ENCODE peak calls at places on chromosomes 2 and 18, in four cellular contexts. D is transverse colon, H is ovary, B is GM12878. V is an unnamed sample.

GRCh38 chr2:28413152-28413895 is 20.7 kb downstream of the FOSL2 start:
- DNase-seq in B (no peak), H (peak; percentile 46), D (peak; percentile 63), V (no peak)

GRCh38 chr2:134144651-134145050 is 109.2 kb upstream of the MGAT5 start:
- DNase-seq in H (no peak), D (no peak), B (no peak), V (no peak)

GRCh38 chr2:240599141-240599583 is 12.6 kb downstream of the CAPN10 start:
- DNase-seq in H (peak; percentile 27), D (no peak), B (no peak), V (no peak)

GRCh38 chr2:54438271-54438670 is 17.9 kb upstream of the SPTBN1 start:
- DNase-seq in H (peak; percentile 83), D (no peak), B (no peak), V (no peak)

GRCh38 chr2:20415511-20415918 is 31.4 kb upstream of the RHOB start:
- DNase-seq in H (no peak), B (no peak), D (peak; percentile 26), V (no peak)

GRCh38 chr18:34085140-34085739 is 139.5 kb downstream of the NOL4 start:
- DNase-seq in B (no peak), H (no peak), D (no peak), V (no peak)

GRCh38 chr18:59990121-59990818 is 90.5 kb downstream of the PMAIP1 start:
- DNase-seq in D (no peak), H (no peak), B (no peak), V (no peak)

GRCh38 chr2:65746919-65747678 is 314.7 kb upstream of the SPRED2 start:
- DNase-seq in D (no peak), B (no peak), H (peak; percentile 80), V (no peak)

GRCh38 chr2:241272722-241273551 is 42.5 kb downstream of the HDLBP start:
- DNase-seq in H (peak; percentile 85), B (no peak), D (peak; percentile 76), V (peak; percentile 68)

GRCh38 chr2:190214434-190215194 is 105.0 kb downstream of the HIBCH start:
- DNase-seq in H (no peak), D (no peak), B (no peak), V (no peak)

GRCh38 chr2:54597153-54597827 is 126.2 kb upstream of the EML6 start:
- DNase-seq in D (peak; percentile 68), H (peak; percentile 86), B (no peak), V (no peak)

GRCh38 chr2:127627740-127628571 is 18.0 kb upstream of the GPR17 start:
- DNase-seq in H (no peak), B (no peak), D (no peak), V (no peak)

GRCh38 chr2:170714156-170715061 is 728 bp upstream of the SP5 start:
- DNase-seq in B (no peak), H (peak; percentile 45), D (peak; percentile 49), V (peak; percentile 91)

GRCh38 chr2:202171246-202171833 is 67.1 kb downstream of the SUMO1 start:
- DNase-seq in B (no peak), H (peak; percentile 51), D (no peak), V (no peak)

GRCh38 chr2:73972846-73973245 is 11.9 kb upstream of the TET3 start:
- DNase-seq in B (no peak), D (no peak), H (no peak), V (no peak)

GRCh38 chr2:163591461-163591860 is 144.3 kb downstream of the FIGN start:
- DNase-seq in H (no peak), D (no peak), B (no peak), V (no peak)

DNA sequence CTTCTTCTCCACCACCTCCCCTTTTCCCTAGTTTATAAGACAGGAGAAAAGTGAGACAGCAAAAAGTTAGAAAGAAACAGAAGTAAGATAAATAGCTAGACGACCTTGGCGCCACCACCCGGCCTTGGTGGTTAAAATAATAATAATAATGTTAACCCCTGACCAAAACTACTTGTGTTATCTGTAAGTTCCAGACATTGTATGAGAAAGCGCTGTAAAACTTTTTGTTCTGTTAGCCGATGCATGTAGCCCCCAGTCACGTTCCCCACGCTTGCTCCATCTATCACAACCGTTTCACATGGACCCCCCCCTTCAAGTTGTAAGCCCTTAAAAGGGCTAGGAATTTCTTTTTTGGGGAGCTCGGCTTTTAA is 1.5 kb upstream of the BUB1 start:
- DNase-seq in H (peak; percentile 58), D (no peak), B (no peak), V (no peak)
- TF ChIP-seq EP300 in H (no peak), D (no peak), B (no peak), V (no peak)

GRCh38 chr2:3299703-3300102 is 77.9 kb downstream of the EIPR1 start:
- DNase-seq in B (no peak), D (no peak), H (no peak), V (no peak)
- TF ChIP-seq EP300 in B (no peak), D (no peak), H (no peak), V (no peak)

GRCh38 chr2:124570872-124571271 is 545.8 kb downstream of the CNTNAP5 start:
- DNase-seq in H (no peak), D (no peak), B (no peak), V (no peak)
- TF ChIP-seq EP300 in H (no peak), D (no peak), B (no peak), V (no peak)

GRCh38 chr2:24055750-24056149 is 6.2 kb downstream of the FKBP1B start:
- DNase-seq in D (no peak), H (no peak), B (no peak), V (no peak)

GRCh38 chr2:24050041-24050655 is 607 bp downstream of the FKBP1B start:
- DNase-seq in B (no peak), D (peak; percentile 19), H (peak; percentile 51), V (peak; percentile 85)

GRCh38 chr2:24054366-24055010 is 4.9 kb downstream of the FKBP1B start:
- DNase-seq in D (no peak), H (no peak), B (no peak), V (no peak)

GRCh38 chr2:24051833-24052232 is 2.3 kb downstream of the FKBP1B start:
- DNase-seq in B (no peak), D (no peak), H (no peak), V (no peak)

DNA sequence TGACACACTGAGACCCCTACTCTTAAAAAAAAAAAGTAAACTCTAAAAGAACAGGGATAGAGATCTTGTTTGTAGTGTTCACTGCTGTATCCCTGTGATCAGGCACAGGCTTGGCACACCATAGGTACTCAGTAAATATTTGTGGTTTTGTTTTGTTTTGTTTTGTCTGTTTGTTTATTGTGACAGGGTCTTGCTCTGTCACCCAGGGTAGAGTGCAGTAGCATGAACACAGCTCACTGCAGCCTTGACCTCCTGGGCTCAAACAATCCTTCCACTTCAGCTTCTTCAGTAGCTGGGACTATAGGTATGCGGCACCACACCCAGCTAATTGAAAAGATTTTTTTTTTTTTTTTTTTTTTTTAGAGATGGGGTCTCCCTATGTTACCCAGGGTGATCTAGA is 3.4 kb downstream of the FKBP1B start:
- DNase-seq in B (no peak), H (no peak), D (no peak), V (no peak)
- TF ChIP-seq EP300 in B (no peak), H (no peak), D (no peak), V (no peak)

GRCh38 chr2:36561223-36561944 is 36.6 kb downstream of the FEZ2 start:
- DNase-seq in B (no peak), D (peak; percentile 53), H (no peak), V (no peak)
- TF ChIP-seq EP300 in B (no peak), D (no peak), H (no peak), V (no peak)

GRCh38 chr2:23603581-23603980 is 218.6 kb downstream of the KLHL29 start:
- DNase-seq in H (no peak), D (no peak), B (no peak), V (no peak)

GRCh38 chr2:23601301-23601965 is 216.5 kb downstream of the KLHL29 start:
- DNase-seq in H (no peak), B (no peak), D (no peak), V (no peak)

GRCh38 chr2:23600336-23600735 is 215.4 kb downstream of the KLHL29 start:
- DNase-seq in D (no peak), B (no peak), H (peak; percentile 25), V (no peak)

GRCh38 chr2:23603156-23603555 is 218.2 kb downstream of the KLHL29 start:
- DNase-seq in B (no peak), D (no peak), H (no peak), V (no peak)

GRCh38 chr2:23602113-23602512 is 217.1 kb downstream of the KLHL29 start:
- DNase-seq in B (no peak), H (no peak), D (peak; percentile 55), V (no peak)
- TF ChIP-seq EP300 in B (no peak), H (no peak), D (peak; percentile 95), V (no peak)